ENCODE peak calls at places on chromosomes 6 and 20, in five cellular contexts. I is HepG2, P is HCT116, A is H1, Q is SK-N-SH. T is an unnamed sample.

GRCh38 chr6:99614430-99615161 is 8.0 kb downstream of the PRDM13 start:
- DNase-seq in I (no peak), P (no peak), A (no peak), Q (peak), T (no peak)

GRCh38 chr6:38080349-38080748 is 260.8 kb downstream of the ZFAND3 start:
- DNase-seq in I (no peak), P (no peak), A (no peak), Q (no peak), T (no peak)

GRCh38 chr6:46170357-46171289 is at the start of gene ENPP5:
- DNase-seq in I (no peak), P (peak), A (peak), Q (peak), T (peak)

GRCh38 chr6:166775923-166776220 is 148.8 kb upstream of the RPS6KA2 start:
- DNase-seq in I (no peak), P (no peak), A (no peak), Q (no peak), T (no peak)

GRCh38 chr20:36951977-36952738 is 650 bp upstream of the SAMHD1 start:
- DNase-seq in I (no peak), P (no peak), A (no peak), Q (peak), T (no peak)

GRCh38 chr20:35305682-35306556 is 13.7 kb upstream of the FAM83C start:
- DNase-seq in I (peak), P (peak), A (no peak), Q (no peak), T (peak)

GRCh38 chr20:20850407-20850806 is 138.0 kb upstream of the RALGAPA2 start:
- DNase-seq in I (no peak), P (no peak), A (no peak), Q (no peak), T (no peak)

GRCh38 chr6:13710552-13711383 is 867 bp downstream of the RANBP9 start:
- DNase-seq in I (peak), P (no peak), A (peak), Q (peak), T (peak)

GRCh38 chr6:135909737-135910387 is 58.4 kb downstream of the PDE7B start:
- DNase-seq in I (peak), P (peak), A (peak), Q (peak), T (peak)

GRCh38 chr6:151679081-151679480 is 128.4 kb upstream of the ESR1 start:
- DNase-seq in I (no peak), P (no peak), A (no peak), Q (no peak), T (no peak)

GRCh38 chr6:44093750-44094402 is 33.4 kb downstream of the MRPL14 start:
- DNase-seq in I (no peak), P (no peak), A (no peak), Q (no peak), T (no peak)

GRCh38 chr20:48705208-48706115 is 122.3 kb downstream of the PREX1 start:
- DNase-seq in I (no peak), P (no peak), A (no peak), Q (peak), T (no peak)

GRCh38 chr6:36418558-36418957 is 24.1 kb downstream of the PXT1 start:
- DNase-seq in I (no peak), P (no peak), A (no peak), Q (no peak), T (no peak)

GRCh38 chr20:7272512-7272911 is 505.0 kb downstream of the BMP2 start:
- DNase-seq in I (no peak), P (no peak), A (no peak), Q (no peak), T (no peak)

DNA sequence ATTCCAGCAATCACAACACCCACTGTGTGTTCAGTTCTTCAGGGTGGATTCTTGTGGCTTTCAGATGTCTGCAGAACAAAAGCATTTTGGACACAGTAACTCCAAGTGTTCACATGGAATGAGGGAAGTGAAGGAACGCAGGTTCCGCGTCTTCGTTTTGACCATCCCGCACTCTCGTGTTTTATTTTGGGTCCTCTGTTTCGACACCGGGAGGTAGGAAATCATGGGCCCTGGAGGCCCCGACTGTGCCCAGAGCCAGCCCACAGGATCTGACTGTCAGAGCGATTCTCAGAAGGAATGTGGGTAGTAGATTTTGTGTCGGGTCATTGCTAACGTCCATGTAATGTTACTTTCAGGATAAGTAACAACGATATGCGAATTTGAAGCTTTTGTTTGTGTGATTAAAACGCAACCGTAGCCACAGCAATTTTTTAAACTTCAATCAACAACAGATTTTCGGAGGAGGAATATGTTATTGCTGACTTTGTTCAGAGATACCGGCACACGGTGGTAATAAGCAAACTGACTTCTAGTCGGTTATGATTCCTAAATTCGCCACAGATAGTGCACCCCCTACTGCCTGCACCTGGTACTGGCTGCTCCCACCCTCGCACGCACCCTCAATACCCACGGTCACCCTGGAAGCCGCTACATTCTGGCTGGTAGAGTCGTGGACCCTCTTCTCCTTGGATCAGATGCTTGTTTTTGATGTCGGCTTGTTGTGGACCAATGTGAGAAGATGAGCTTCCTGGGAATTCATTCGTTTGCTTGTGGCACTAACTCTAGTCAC is 10.5 kb downstream of the NPEPL1 start:
- DNase-seq in I (no peak), P (no peak), A (peak), Q (no peak), T (no peak)
- TF ChIP-seq JUND in I (no peak), P (no peak), A (no peak), Q (no peak), T (no peak)

GRCh38 chr6:143232849-143233248 is 172.2 kb downstream of the AIG1 start:
- DNase-seq in I (peak), P (peak), A (peak), Q (peak), T (peak)
- TF ChIP-seq JUND in I (no peak), P (no peak), A (no peak), Q (no peak), T (no peak)

DNA sequence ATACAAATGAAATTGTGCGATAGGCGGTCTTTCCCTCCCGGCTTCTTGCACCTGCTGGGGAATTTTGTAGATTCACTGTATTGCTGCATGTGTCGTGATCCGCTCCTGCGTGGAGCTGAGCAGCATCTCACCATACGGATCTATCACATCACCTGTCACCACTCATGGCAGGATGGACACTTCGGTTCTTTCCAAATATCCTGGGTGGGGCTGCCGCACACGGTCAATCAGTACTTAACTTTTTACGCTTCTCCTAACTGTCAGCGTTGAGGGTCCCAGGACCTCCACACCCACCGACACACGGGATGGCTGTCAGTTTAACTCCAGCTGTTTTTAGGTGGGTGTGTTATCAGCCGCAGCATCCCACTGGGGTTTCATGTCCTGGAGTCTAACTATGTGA is 19.2 kb downstream of the TAF4 start:
- DNase-seq in I (no peak), P (no peak), A (no peak), Q (no peak), T (no peak)
- TF ChIP-seq JUND in I (no peak), P (no peak), A (no peak), Q (no peak), T (no peak)

GRCh38 chr6:127618729-127619128 is 41.8 kb downstream of the C6orf58 start:
- DNase-seq in I (no peak), P (no peak), A (no peak), Q (no peak), T (peak)
- TF ChIP-seq JUND in I (no peak), P (no peak), A (no peak), Q (no peak), T (no peak)

GRCh38 chr20:23343590-23343989 is 7.0 kb upstream of the NXT1 start:
- DNase-seq in I (no peak), P (no peak), A (no peak), Q (no peak), T (no peak)

GRCh38 chr20:23344336-23344735 is 6.3 kb upstream of the NXT1 start:
- DNase-seq in I (peak), P (no peak), A (no peak), Q (no peak), T (no peak)

GRCh38 chr20:23341073-23341472 is 9.5 kb upstream of the NXT1 start:
- DNase-seq in I (no peak), P (no peak), A (no peak), Q (no peak), T (no peak)

GRCh38 chr20:23339986-23340385 is 10.6 kb upstream of the NXT1 start:
- DNase-seq in I (no peak), P (no peak), A (no peak), Q (no peak), T (no peak)

GRCh38 chr20:23340524-23340923 is 10.1 kb upstream of the NXT1 start:
- DNase-seq in I (peak), P (peak), A (peak), Q (peak), T (peak)
- TF ChIP-seq JUND in I (no peak), P (no peak), A (no peak), Q (no peak), T (no peak)

DNA sequence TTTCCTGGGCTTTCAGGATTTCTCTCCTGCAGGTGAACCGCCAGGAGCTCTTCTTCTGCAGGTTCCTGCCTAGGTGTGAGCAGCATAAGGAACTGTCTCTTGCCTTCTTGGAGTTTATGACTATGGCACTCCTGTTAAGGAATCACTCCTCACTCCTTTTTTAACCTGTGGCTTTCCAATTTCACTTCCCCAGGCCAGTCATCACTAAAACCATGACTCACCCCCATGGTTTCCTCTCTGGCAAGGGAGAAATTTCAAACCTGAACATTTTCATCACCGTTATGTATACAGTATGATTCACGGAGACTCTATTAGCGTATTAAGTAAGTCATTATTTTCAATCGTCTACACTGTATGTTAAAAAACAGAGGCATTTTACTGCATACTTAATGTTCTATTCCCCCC is 78.2 kb upstream of the ARID1B start:
- DNase-seq in I (no peak), P (no peak), A (no peak), Q (no peak), T (no peak)
- TF ChIP-seq JUND in I (no peak), P (no peak), A (no peak), Q (peak), T (no peak)

DNA sequence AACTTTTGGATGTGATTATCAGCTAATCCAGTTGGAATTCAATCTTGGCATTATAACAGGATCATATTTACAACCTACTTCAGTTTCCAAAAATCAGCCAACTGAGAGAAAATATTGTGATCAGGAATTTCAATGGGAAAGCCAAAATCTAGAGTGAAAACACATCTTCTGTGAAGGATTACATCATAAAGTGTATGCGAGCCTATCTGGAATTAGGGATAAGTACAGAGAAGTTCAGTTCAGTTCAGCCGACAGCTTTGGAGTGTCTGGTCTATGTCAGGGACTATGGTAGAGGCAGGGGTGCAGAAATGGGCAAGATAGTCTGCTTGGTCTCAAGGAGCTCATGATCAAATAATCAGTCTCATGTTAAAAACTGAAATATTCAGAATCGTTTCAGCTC is 12.3 kb upstream of the PRIM2 start:
- DNase-seq in I (no peak), P (no peak), A (no peak), Q (no peak), T (no peak)
- TF ChIP-seq JUND in I (no peak), P (no peak), A (no peak), Q (peak), T (no peak)

DNA sequence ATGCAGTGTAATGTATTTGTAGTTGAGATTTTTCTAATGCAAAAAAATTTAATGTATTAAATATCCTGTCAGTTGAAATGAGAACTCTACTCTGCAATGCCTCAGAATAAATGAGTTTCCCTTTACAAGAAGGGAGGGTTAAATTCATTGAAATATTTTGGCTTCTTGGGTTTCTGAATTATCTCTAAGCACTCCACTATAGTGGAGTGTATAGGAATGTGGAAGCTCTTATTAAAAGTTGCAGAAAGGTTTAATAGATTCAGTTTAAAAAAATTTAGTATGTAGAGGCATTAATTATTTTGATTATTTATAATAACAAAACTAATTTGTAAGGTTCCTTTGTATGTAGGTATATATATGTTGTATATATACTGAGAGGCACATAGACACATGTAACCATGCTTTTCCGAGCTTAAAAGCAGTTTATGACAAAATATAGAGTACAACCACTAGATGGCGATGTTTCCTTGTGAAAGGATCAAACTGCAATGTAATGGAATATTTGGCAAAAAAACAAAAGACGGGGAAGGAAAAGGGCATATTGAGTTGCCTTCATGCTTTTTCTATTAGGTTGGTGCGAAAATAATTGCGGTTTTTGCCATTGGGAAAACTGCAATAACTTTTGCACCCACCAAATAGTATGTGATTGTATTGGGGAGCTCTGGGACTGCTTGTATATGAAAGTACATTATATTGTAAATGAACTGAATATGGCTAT is 144.2 kb downstream of the MYO6 start:
- DNase-seq in I (peak), P (peak), A (no peak), Q (peak), T (peak)
- TF ChIP-seq JUND in I (no peak), P (no peak), A (no peak), Q (no peak), T (no peak)

DNA sequence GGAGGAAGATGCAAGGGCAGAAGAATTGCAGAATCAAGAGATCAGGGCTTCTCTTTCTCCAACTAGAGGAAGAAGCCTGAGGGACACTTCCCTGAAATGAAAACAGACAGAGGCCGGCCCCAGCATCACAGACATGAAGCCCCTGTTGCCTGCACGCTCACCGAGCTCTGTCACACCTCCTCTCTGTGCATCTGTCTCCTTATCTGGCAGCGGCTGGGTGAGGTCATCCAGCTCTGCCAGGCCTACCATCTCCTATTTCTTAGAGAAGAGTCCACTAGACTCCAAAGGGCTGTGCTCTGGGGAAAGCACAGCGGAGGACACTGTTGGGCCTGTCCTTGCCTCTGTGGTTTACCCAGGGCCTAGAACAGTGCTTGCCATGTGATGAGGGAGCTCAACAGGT is 71.9 kb upstream of the MLN start:
- DNase-seq in I (no peak), P (no peak), A (no peak), Q (peak), T (no peak)
- TF ChIP-seq JUND in I (no peak), P (no peak), A (no peak), Q (no peak), T (no peak)

GRCh38 chr20:17610566-17611289 is 40.9 kb downstream of the DSTN start:
- DNase-seq in I (no peak), P (no peak), A (no peak), Q (peak), T (peak)
- TF ChIP-seq JUND in I (peak), P (no peak), A (no peak), Q (no peak), T (no peak)

T was measured in T47D.